ENCODE peak calls at places on chromosomes 13 and 19, in nine cellular contexts. One of them, this sample, is unnamed.

GRCh38 chr13:98476538-98476966 is 100.4 kb downstream of the STK24 start:
- DNase-seq in ovary: no peak
- DNase-seq in transverse colon: peak
- DNase-seq in tibial nerve: no peak
- DNase-seq in SK-N-SH: no peak
- DNase-seq in suprapubic skin: no peak
- DNase-seq in A549: no peak
- DNase-seq in sigmoid colon: peak
- DNase-seq in stomach: peak
- DNase-seq in this sample: no peak

GRCh38 chr19:14530005-14530348 is 583 bp downstream of the TECR start:
- DNase-seq in suprapubic skin: peak
- DNase-seq in SK-N-SH: no peak
- DNase-seq in transverse colon: peak
- DNase-seq in tibial nerve: no peak
- DNase-seq in stomach: no peak
- DNase-seq in sigmoid colon: no peak
- DNase-seq in A549: no peak
- DNase-seq in ovary: no peak
- DNase-seq in this sample: no peak

GRCh38 chr13:93690139-93690538 is 463.5 kb downstream of the GPC6 start:
- DNase-seq in SK-N-SH: no peak
- DNase-seq in A549: no peak
- DNase-seq in suprapubic skin: no peak
- DNase-seq in sigmoid colon: no peak
- DNase-seq in ovary: no peak
- DNase-seq in transverse colon: no peak
- DNase-seq in stomach: no peak
- DNase-seq in tibial nerve: peak
- DNase-seq in this sample: no peak

GRCh38 chr13:96025283-96025682 is 27.9 kb downstream of the UGGT2 start:
- DNase-seq in stomach: no peak
- DNase-seq in tibial nerve: no peak
- DNase-seq in transverse colon: no peak
- DNase-seq in A549: no peak
- DNase-seq in suprapubic skin: no peak
- DNase-seq in sigmoid colon: no peak
- DNase-seq in ovary: no peak
- DNase-seq in SK-N-SH: no peak
- DNase-seq in this sample: no peak

GRCh38 chr13:91141619-91142061 is 205.8 kb upstream of the MIR17HG start:
- DNase-seq in tibial nerve: no peak
- DNase-seq in transverse colon: no peak
- DNase-seq in SK-N-SH: no peak
- DNase-seq in A549: no peak
- DNase-seq in stomach: no peak
- DNase-seq in sigmoid colon: no peak
- DNase-seq in ovary: no peak
- DNase-seq in suprapubic skin: no peak
- DNase-seq in this sample: no peak

GRCh38 chr19:55005684-55006488 is 32.2 kb downstream of the GP6 start:
- DNase-seq in sigmoid colon: no peak
- DNase-seq in tibial nerve: peak
- DNase-seq in suprapubic skin: no peak
- DNase-seq in ovary: no peak
- DNase-seq in SK-N-SH: peak
- DNase-seq in stomach: no peak
- DNase-seq in transverse colon: no peak
- DNase-seq in A549: peak
- DNase-seq in this sample: no peak

GRCh38 chr19:12802267-12803106 is 618 bp downstream of the THSD8 start:
- DNase-seq in sigmoid colon: no peak
- DNase-seq in tibial nerve: no peak
- DNase-seq in A549: no peak
- DNase-seq in SK-N-SH: no peak
- DNase-seq in stomach: no peak
- DNase-seq in transverse colon: no peak
- DNase-seq in suprapubic skin: no peak
- DNase-seq in ovary: peak
- DNase-seq in this sample: no peak

GRCh38 chr13:113646376-113646775 is 11.6 kb downstream of the ATP4B start:
- DNase-seq in A549: no peak
- DNase-seq in transverse colon: peak
- DNase-seq in suprapubic skin: peak
- DNase-seq in SK-N-SH: no peak
- DNase-seq in sigmoid colon: peak
- DNase-seq in tibial nerve: no peak
- DNase-seq in stomach: peak
- DNase-seq in ovary: peak
- DNase-seq in this sample: no peak

GRCh38 chr19:6649189-6649588 is 20.8 kb downstream of the TNFSF14 start:
- DNase-seq in tibial nerve: no peak
- DNase-seq in SK-N-SH: no peak
- DNase-seq in ovary: no peak
- DNase-seq in transverse colon: no peak
- DNase-seq in stomach: no peak
- DNase-seq in sigmoid colon: no peak
- DNase-seq in A549: no peak
- DNase-seq in suprapubic skin: no peak
- DNase-seq in this sample: no peak

GRCh38 chr19:38918526-38918925 is 6.5 kb upstream of the CCER2 start:
- DNase-seq in tibial nerve: no peak
- DNase-seq in A549: no peak
- DNase-seq in SK-N-SH: peak
- DNase-seq in sigmoid colon: no peak
- DNase-seq in transverse colon: no peak
- DNase-seq in suprapubic skin: no peak
- DNase-seq in ovary: no peak
- DNase-seq in stomach: no peak
- DNase-seq in this sample: no peak

GRCh38 chr13:87057807-87058520 is 613.2 kb upstream of the SLITRK5 start:
- DNase-seq in SK-N-SH: no peak
- DNase-seq in A549: no peak
- DNase-seq in stomach: no peak
- DNase-seq in sigmoid colon: no peak
- DNase-seq in tibial nerve: no peak
- DNase-seq in ovary: no peak
- DNase-seq in suprapubic skin: no peak
- DNase-seq in transverse colon: no peak
- DNase-seq in this sample: no peak

GRCh38 chr19:29549105-29550070 is 23.6 kb downstream of the VSTM2B start:
- DNase-seq in suprapubic skin: peak
- DNase-seq in SK-N-SH: no peak
- DNase-seq in transverse colon: no peak
- DNase-seq in stomach: peak
- DNase-seq in A549: no peak
- DNase-seq in ovary: no peak
- DNase-seq in sigmoid colon: peak
- DNase-seq in tibial nerve: no peak
- DNase-seq in this sample: no peak

GRCh38 chr19:3785464-3785937 is 680 bp downstream of the MATK start:
- DNase-seq in SK-N-SH: no peak
- DNase-seq in stomach: no peak
- DNase-seq in A549: no peak
- DNase-seq in tibial nerve: no peak
- DNase-seq in ovary: no peak
- DNase-seq in sigmoid colon: no peak
- DNase-seq in transverse colon: no peak
- DNase-seq in suprapubic skin: no peak
- DNase-seq in this sample: no peak

GRCh38 chr13:48344264-48344663 is 40.7 kb downstream of the RB1 start:
- DNase-seq in suprapubic skin: no peak
- DNase-seq in SK-N-SH: no peak
- DNase-seq in ovary: no peak
- DNase-seq in A549: no peak
- DNase-seq in stomach: no peak
- DNase-seq in tibial nerve: no peak
- DNase-seq in sigmoid colon: no peak
- DNase-seq in transverse colon: no peak
- DNase-seq in this sample: no peak

GRCh38 chr19:46218160-46218559 is 11.4 kb upstream of the IGFL1 start:
- DNase-seq in tibial nerve: no peak
- DNase-seq in A549: no peak
- DNase-seq in stomach: no peak
- DNase-seq in SK-N-SH: no peak
- DNase-seq in sigmoid colon: no peak
- DNase-seq in transverse colon: no peak
- DNase-seq in suprapubic skin: no peak
- DNase-seq in ovary: peak
- DNase-seq in this sample: peak

GRCh38 chr19:47839411-47839810 is 17.7 kb downstream of the CRX start:
- DNase-seq in SK-N-SH: no peak
- DNase-seq in A549: no peak
- DNase-seq in sigmoid colon: no peak
- DNase-seq in stomach: no peak
- DNase-seq in transverse colon: no peak
- DNase-seq in ovary: no peak
- DNase-seq in suprapubic skin: no peak
- DNase-seq in tibial nerve: no peak
- DNase-seq in this sample: no peak
- TF ChIP-seq EP300 in SK-N-SH: no peak
- TF ChIP-seq EP300 in A549: no peak
- TF ChIP-seq EP300 in sigmoid colon: no peak
- TF ChIP-seq EP300 in stomach: no peak
- TF ChIP-seq EP300 in transverse colon: no peak
- TF ChIP-seq EP300 in ovary: no peak
- TF ChIP-seq EP300 in suprapubic skin: no peak
- TF ChIP-seq EP300 in tibial nerve: no peak
- TF ChIP-seq EP300 in this sample: no peak

GRCh38 chr13:46633416-46633815 is 80.4 kb downstream of the LRCH1 start:
- DNase-seq in A549: no peak
- DNase-seq in suprapubic skin: no peak
- DNase-seq in stomach: no peak
- DNase-seq in transverse colon: no peak
- DNase-seq in tibial nerve: no peak
- DNase-seq in SK-N-SH: no peak
- DNase-seq in ovary: no peak
- DNase-seq in sigmoid colon: no peak
- DNase-seq in this sample: no peak
- TF ChIP-seq EP300 in A549: no peak
- TF ChIP-seq EP300 in suprapubic skin: no peak
- TF ChIP-seq EP300 in stomach: no peak
- TF ChIP-seq EP300 in transverse colon: no peak
- TF ChIP-seq EP300 in tibial nerve: no peak
- TF ChIP-seq EP300 in SK-N-SH: no peak
- TF ChIP-seq EP300 in ovary: no peak
- TF ChIP-seq EP300 in sigmoid colon: no peak
- TF ChIP-seq EP300 in this sample: no peak

GRCh38 chr19:1234041-1234669 is 3.6 kb downstream of the CBARP start:
- DNase-seq in suprapubic skin: no peak
- DNase-seq in sigmoid colon: no peak
- DNase-seq in stomach: no peak
- DNase-seq in A549: no peak
- DNase-seq in transverse colon: no peak
- DNase-seq in tibial nerve: no peak
- DNase-seq in SK-N-SH: no peak
- DNase-seq in ovary: no peak
- DNase-seq in this sample: no peak

GRCh38 chr19:1233361-1233667 is 4.5 kb downstream of the CBARP start:
- DNase-seq in tibial nerve: no peak
- DNase-seq in transverse colon: no peak
- DNase-seq in SK-N-SH: no peak
- DNase-seq in suprapubic skin: no peak
- DNase-seq in ovary: no peak
- DNase-seq in stomach: peak
- DNase-seq in A549: no peak
- DNase-seq in sigmoid colon: no peak
- DNase-seq in this sample: no peak

GRCh38 chr19:1232231-1232637 is 5.6 kb downstream of the CBARP start:
- DNase-seq in suprapubic skin: no peak
- DNase-seq in transverse colon: no peak
- DNase-seq in A549: no peak
- DNase-seq in sigmoid colon: no peak
- DNase-seq in tibial nerve: no peak
- DNase-seq in stomach: no peak
- DNase-seq in SK-N-SH: no peak
- DNase-seq in ovary: no peak
- DNase-seq in this sample: no peak

GRCh38 chr19:1231729-1232128 is 6.1 kb downstream of the CBARP start:
- DNase-seq in suprapubic skin: no peak
- DNase-seq in stomach: peak
- DNase-seq in sigmoid colon: no peak
- DNase-seq in SK-N-SH: no peak
- DNase-seq in tibial nerve: no peak
- DNase-seq in transverse colon: no peak
- DNase-seq in ovary: no peak
- DNase-seq in A549: no peak
- DNase-seq in this sample: no peak

DNA sequence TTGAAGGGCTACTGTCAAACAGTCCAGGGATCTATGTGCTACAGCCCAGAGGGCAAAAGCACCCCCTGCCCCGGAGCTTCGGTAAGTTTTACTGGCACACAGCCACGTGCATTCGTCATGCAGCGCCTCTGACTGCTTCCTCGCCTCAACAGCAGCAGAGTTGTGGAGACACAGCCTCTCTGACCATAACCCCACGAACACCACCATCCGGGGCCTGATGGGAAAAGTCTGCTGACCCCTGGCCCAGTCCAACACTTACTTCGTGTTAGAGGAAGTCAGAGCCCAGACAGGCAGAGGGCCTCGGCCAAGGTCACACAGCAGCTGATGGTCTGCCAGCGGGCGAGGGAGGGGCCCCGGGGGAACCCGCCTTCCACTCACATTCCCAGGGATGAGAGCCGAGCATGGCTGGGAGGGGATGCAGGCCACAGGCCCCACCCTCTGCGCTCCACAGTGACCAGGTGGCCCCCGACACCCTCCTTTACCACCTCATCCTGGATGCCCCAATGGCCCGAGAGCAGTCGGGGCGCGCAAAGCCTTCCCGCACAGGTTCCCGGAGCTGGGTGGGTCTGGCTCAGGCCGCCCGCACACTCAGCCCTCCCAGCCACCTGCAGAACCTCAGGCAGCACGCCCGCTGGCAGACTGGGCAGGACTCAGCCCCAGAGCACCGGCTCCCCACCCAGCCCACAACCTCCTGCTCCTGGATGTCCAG is 5.0 kb downstream of the CBARP start:
- DNase-seq in transverse colon: no peak
- DNase-seq in suprapubic skin: no peak
- DNase-seq in stomach: peak
- DNase-seq in ovary: peak
- DNase-seq in sigmoid colon: peak
- DNase-seq in tibial nerve: no peak
- DNase-seq in SK-N-SH: no peak
- DNase-seq in A549: no peak
- DNase-seq in this sample: no peak
- TF ChIP-seq EP300 in transverse colon: no peak
- TF ChIP-seq EP300 in suprapubic skin: no peak
- TF ChIP-seq EP300 in stomach: no peak
- TF ChIP-seq EP300 in ovary: no peak
- TF ChIP-seq EP300 in sigmoid colon: no peak
- TF ChIP-seq EP300 in tibial nerve: no peak
- TF ChIP-seq EP300 in SK-N-SH: no peak
- TF ChIP-seq EP300 in A549: no peak
- TF ChIP-seq EP300 in this sample: no peak

DNA sequence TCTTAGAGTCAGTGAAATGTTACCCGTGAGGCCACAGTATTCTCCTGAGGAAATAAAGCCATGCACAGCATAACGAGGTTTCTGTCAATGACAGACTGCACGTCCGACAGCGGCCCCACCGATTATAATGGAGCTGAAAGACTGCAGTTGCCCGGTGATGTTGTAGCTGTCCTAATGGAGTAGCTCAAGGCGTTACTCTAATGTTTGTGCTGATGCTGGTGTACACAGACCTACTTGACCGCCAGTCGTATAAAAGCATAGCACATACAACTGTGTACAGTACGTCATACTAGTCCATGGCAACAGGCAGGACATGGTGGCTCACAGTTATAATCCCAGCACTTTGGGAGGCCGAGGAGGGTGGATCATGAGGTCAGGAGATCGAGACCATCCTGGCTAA is 7.7 kb upstream of the GPR32 start:
- DNase-seq in ovary: no peak
- DNase-seq in A549: no peak
- DNase-seq in suprapubic skin: no peak
- DNase-seq in SK-N-SH: no peak
- DNase-seq in stomach: no peak
- DNase-seq in sigmoid colon: no peak
- DNase-seq in transverse colon: no peak
- DNase-seq in tibial nerve: no peak
- DNase-seq in this sample: no peak
- TF ChIP-seq EP300 in ovary: no peak
- TF ChIP-seq EP300 in A549: no peak
- TF ChIP-seq EP300 in suprapubic skin: no peak
- TF ChIP-seq EP300 in SK-N-SH: no peak
- TF ChIP-seq EP300 in stomach: no peak
- TF ChIP-seq EP300 in sigmoid colon: no peak
- TF ChIP-seq EP300 in transverse colon: no peak
- TF ChIP-seq EP300 in tibial nerve: no peak
- TF ChIP-seq EP300 in this sample: no peak